ENCODE peak calls at places on chromosome 5, in ten cellular contexts. One of them, this sample, is unnamed.

GRCh38 chr5:61052870-61053269 is 107.9 kb downstream of the NDUFAF2 start:
- DNase-seq in NCI-H1417: no peak
- DNase-seq in C1 segment of cervical spinal cord: no peak
- DNase-seq in right atrium auricular region: no peak
- DNase-seq in caudate nucleus: no peak
- DNase-seq in T-helper 9 cell: no peak
- DNase-seq in amygdala: no peak
- DNase-seq in activated CD4-positive, CD25-positive, alpha-beta regulatory T cell treated with anti-CD3 and anti-CD28 coated beads, Interleukin-2, amount 50 U/mL, for 72 hours: no peak
- DNase-seq in activated T-cell treated with anti-CD3 and anti-CD28 coated beads for 1 hour: no peak
- DNase-seq in hippocampal formation: no peak
- DNase-seq in this sample: peak

GRCh38 chr5:78627766-78628165 is 20.8 kb downstream of the LHFPL2 start:
- DNase-seq in NCI-H1417: no peak
- DNase-seq in C1 segment of cervical spinal cord: no peak
- DNase-seq in right atrium auricular region: no peak
- DNase-seq in caudate nucleus: no peak
- DNase-seq in T-helper 9 cell: no peak
- DNase-seq in amygdala: no peak
- DNase-seq in activated CD4-positive, CD25-positive, alpha-beta regulatory T cell treated with anti-CD3 and anti-CD28 coated beads, Interleukin-2, amount 50 U/mL, for 72 hours: no peak
- DNase-seq in activated T-cell treated with anti-CD3 and anti-CD28 coated beads for 1 hour: no peak
- DNase-seq in hippocampal formation: no peak
- DNase-seq in this sample: peak

GRCh38 chr5:83554133-83554532 is 82.6 kb downstream of the VCAN start:
- DNase-seq in NCI-H1417: no peak
- DNase-seq in C1 segment of cervical spinal cord: no peak
- DNase-seq in right atrium auricular region: no peak
- DNase-seq in caudate nucleus: no peak
- DNase-seq in T-helper 9 cell: no peak
- DNase-seq in amygdala: no peak
- DNase-seq in activated CD4-positive, CD25-positive, alpha-beta regulatory T cell treated with anti-CD3 and anti-CD28 coated beads, Interleukin-2, amount 50 U/mL, for 72 hours: no peak
- DNase-seq in activated T-cell treated with anti-CD3 and anti-CD28 coated beads for 1 hour: no peak
- DNase-seq in hippocampal formation: no peak
- DNase-seq in this sample: no peak

GRCh38 chr5:68646142-68646541 is 430.6 kb downstream of the PIK3R1 start:
- DNase-seq in NCI-H1417: no peak
- DNase-seq in C1 segment of cervical spinal cord: no peak
- DNase-seq in right atrium auricular region: no peak
- DNase-seq in caudate nucleus: no peak
- DNase-seq in T-helper 9 cell: no peak
- DNase-seq in amygdala: no peak
- DNase-seq in activated CD4-positive, CD25-positive, alpha-beta regulatory T cell treated with anti-CD3 and anti-CD28 coated beads, Interleukin-2, amount 50 U/mL, for 72 hours: no peak
- DNase-seq in activated T-cell treated with anti-CD3 and anti-CD28 coated beads for 1 hour: no peak
- DNase-seq in hippocampal formation: no peak
- DNase-seq in this sample: no peak

GRCh38 chr5:55037046-55037771 is 13.2 kb downstream of the GZMK start:
- DNase-seq in NCI-H1417: no peak
- DNase-seq in C1 segment of cervical spinal cord: no peak
- DNase-seq in right atrium auricular region: no peak
- DNase-seq in caudate nucleus: no peak
- DNase-seq in T-helper 9 cell: no peak
- DNase-seq in amygdala: no peak
- DNase-seq in activated CD4-positive, CD25-positive, alpha-beta regulatory T cell treated with anti-CD3 and anti-CD28 coated beads, Interleukin-2, amount 50 U/mL, for 72 hours: peak
- DNase-seq in activated T-cell treated with anti-CD3 and anti-CD28 coated beads for 1 hour: peak
- DNase-seq in hippocampal formation: no peak
- DNase-seq in this sample: peak

GRCh38 chr5:108661590-108662219 is 86.0 kb upstream of the FER start:
- DNase-seq in NCI-H1417: no peak
- DNase-seq in C1 segment of cervical spinal cord: no peak
- DNase-seq in right atrium auricular region: no peak
- DNase-seq in caudate nucleus: no peak
- DNase-seq in T-helper 9 cell: no peak
- DNase-seq in amygdala: no peak
- DNase-seq in activated CD4-positive, CD25-positive, alpha-beta regulatory T cell treated with anti-CD3 and anti-CD28 coated beads, Interleukin-2, amount 50 U/mL, for 72 hours: no peak
- DNase-seq in activated T-cell treated with anti-CD3 and anti-CD28 coated beads for 1 hour: no peak
- DNase-seq in hippocampal formation: no peak
- DNase-seq in this sample: peak

GRCh38 chr5:2184563-2185540 is 302.1 kb upstream of the IRX4 start:
- DNase-seq in NCI-H1417: no peak
- DNase-seq in C1 segment of cervical spinal cord: no peak
- DNase-seq in right atrium auricular region: no peak
- DNase-seq in caudate nucleus: no peak
- DNase-seq in T-helper 9 cell: no peak
- DNase-seq in amygdala: no peak
- DNase-seq in activated CD4-positive, CD25-positive, alpha-beta regulatory T cell treated with anti-CD3 and anti-CD28 coated beads, Interleukin-2, amount 50 U/mL, for 72 hours: no peak
- DNase-seq in activated T-cell treated with anti-CD3 and anti-CD28 coated beads for 1 hour: no peak
- DNase-seq in hippocampal formation: no peak
- DNase-seq in this sample: no peak

GRCh38 chr5:152642880-152643279 is 237.8 kb upstream of the NMUR2 start:
- DNase-seq in NCI-H1417: no peak
- DNase-seq in C1 segment of cervical spinal cord: no peak
- DNase-seq in right atrium auricular region: no peak
- DNase-seq in caudate nucleus: no peak
- DNase-seq in T-helper 9 cell: no peak
- DNase-seq in amygdala: no peak
- DNase-seq in activated CD4-positive, CD25-positive, alpha-beta regulatory T cell treated with anti-CD3 and anti-CD28 coated beads, Interleukin-2, amount 50 U/mL, for 72 hours: no peak
- DNase-seq in activated T-cell treated with anti-CD3 and anti-CD28 coated beads for 1 hour: no peak
- DNase-seq in hippocampal formation: no peak
- DNase-seq in this sample: no peak

GRCh38 chr5:64958757-64959391 is 190.1 kb downstream of the CWC27 start:
- DNase-seq in NCI-H1417: no peak
- DNase-seq in C1 segment of cervical spinal cord: no peak
- DNase-seq in right atrium auricular region: no peak
- DNase-seq in caudate nucleus: no peak
- DNase-seq in T-helper 9 cell: no peak
- DNase-seq in amygdala: no peak
- DNase-seq in activated CD4-positive, CD25-positive, alpha-beta regulatory T cell treated with anti-CD3 and anti-CD28 coated beads, Interleukin-2, amount 50 U/mL, for 72 hours: no peak
- DNase-seq in activated T-cell treated with anti-CD3 and anti-CD28 coated beads for 1 hour: no peak
- DNase-seq in hippocampal formation: no peak
- DNase-seq in this sample: peak

GRCh38 chr5:76785493-76785892 is 33.3 kb upstream of the F2RL1 start:
- DNase-seq in NCI-H1417: no peak
- DNase-seq in C1 segment of cervical spinal cord: no peak
- DNase-seq in right atrium auricular region: no peak
- DNase-seq in caudate nucleus: no peak
- DNase-seq in T-helper 9 cell: no peak
- DNase-seq in amygdala: no peak
- DNase-seq in activated CD4-positive, CD25-positive, alpha-beta regulatory T cell treated with anti-CD3 and anti-CD28 coated beads, Interleukin-2, amount 50 U/mL, for 72 hours: no peak
- DNase-seq in activated T-cell treated with anti-CD3 and anti-CD28 coated beads for 1 hour: no peak
- DNase-seq in hippocampal formation: no peak
- DNase-seq in this sample: peak

GRCh38 chr5:61330341-61330878 is 1.6 kb upstream of the ZSWIM6 start:
- DNase-seq in NCI-H1417: peak
- DNase-seq in C1 segment of cervical spinal cord: no peak
- DNase-seq in right atrium auricular region: no peak
- DNase-seq in caudate nucleus: peak
- DNase-seq in T-helper 9 cell: no peak
- DNase-seq in amygdala: no peak
- DNase-seq in activated CD4-positive, CD25-positive, alpha-beta regulatory T cell treated with anti-CD3 and anti-CD28 coated beads, Interleukin-2, amount 50 U/mL, for 72 hours: no peak
- DNase-seq in activated T-cell treated with anti-CD3 and anti-CD28 coated beads for 1 hour: peak
- DNase-seq in hippocampal formation: peak
- DNase-seq in this sample: peak

GRCh38 chr5:72597456-72597948 is 90.3 kb upstream of the ZNF366 start:
- DNase-seq in NCI-H1417: no peak
- DNase-seq in C1 segment of cervical spinal cord: no peak
- DNase-seq in right atrium auricular region: no peak
- DNase-seq in caudate nucleus: no peak
- DNase-seq in T-helper 9 cell: no peak
- DNase-seq in amygdala: no peak
- DNase-seq in activated CD4-positive, CD25-positive, alpha-beta regulatory T cell treated with anti-CD3 and anti-CD28 coated beads, Interleukin-2, amount 50 U/mL, for 72 hours: no peak
- DNase-seq in activated T-cell treated with anti-CD3 and anti-CD28 coated beads for 1 hour: no peak
- DNase-seq in hippocampal formation: no peak
- DNase-seq in this sample: peak

GRCh38 chr5:131810510-131811249 is 13.9 kb upstream of the FNIP1 start:
- DNase-seq in NCI-H1417: no peak
- DNase-seq in C1 segment of cervical spinal cord: no peak
- DNase-seq in right atrium auricular region: no peak
- DNase-seq in caudate nucleus: no peak
- DNase-seq in T-helper 9 cell: no peak
- DNase-seq in amygdala: no peak
- DNase-seq in activated CD4-positive, CD25-positive, alpha-beta regulatory T cell treated with anti-CD3 and anti-CD28 coated beads, Interleukin-2, amount 50 U/mL, for 72 hours: no peak
- DNase-seq in activated T-cell treated with anti-CD3 and anti-CD28 coated beads for 1 hour: no peak
- DNase-seq in hippocampal formation: peak
- DNase-seq in this sample: peak

GRCh38 chr5:98564836-98565235 is 208.6 kb upstream of the RGMB start:
- DNase-seq in NCI-H1417: no peak
- DNase-seq in C1 segment of cervical spinal cord: no peak
- DNase-seq in right atrium auricular region: no peak
- DNase-seq in caudate nucleus: no peak
- DNase-seq in T-helper 9 cell: no peak
- DNase-seq in amygdala: no peak
- DNase-seq in activated CD4-positive, CD25-positive, alpha-beta regulatory T cell treated with anti-CD3 and anti-CD28 coated beads, Interleukin-2, amount 50 U/mL, for 72 hours: no peak
- DNase-seq in activated T-cell treated with anti-CD3 and anti-CD28 coated beads for 1 hour: no peak
- DNase-seq in hippocampal formation: no peak
- DNase-seq in this sample: no peak

GRCh38 chr5:40680741-40681350 is 1.1 kb downstream of the PTGER4 start:
- DNase-seq in NCI-H1417: no peak
- DNase-seq in C1 segment of cervical spinal cord: peak
- DNase-seq in right atrium auricular region: no peak
- DNase-seq in caudate nucleus: no peak
- DNase-seq in T-helper 9 cell: peak
- DNase-seq in amygdala: no peak
- DNase-seq in activated CD4-positive, CD25-positive, alpha-beta regulatory T cell treated with anti-CD3 and anti-CD28 coated beads, Interleukin-2, amount 50 U/mL, for 72 hours: peak
- DNase-seq in activated T-cell treated with anti-CD3 and anti-CD28 coated beads for 1 hour: peak
- DNase-seq in hippocampal formation: no peak
- DNase-seq in this sample: peak

GRCh38 chr5:174872271-174872670 is 147.9 kb downstream of the MSX2 start:
- DNase-seq in NCI-H1417: no peak
- DNase-seq in C1 segment of cervical spinal cord: no peak
- DNase-seq in right atrium auricular region: no peak
- DNase-seq in caudate nucleus: no peak
- DNase-seq in T-helper 9 cell: no peak
- DNase-seq in amygdala: no peak
- DNase-seq in activated CD4-positive, CD25-positive, alpha-beta regulatory T cell treated with anti-CD3 and anti-CD28 coated beads, Interleukin-2, amount 50 U/mL, for 72 hours: no peak
- DNase-seq in activated T-cell treated with anti-CD3 and anti-CD28 coated beads for 1 hour: no peak
- DNase-seq in hippocampal formation: no peak
- DNase-seq in this sample: peak

GRCh38 chr5:62385136-62385535 is 18.6 kb downstream of the DIMT1 start:
- DNase-seq in NCI-H1417: no peak
- DNase-seq in C1 segment of cervical spinal cord: no peak
- DNase-seq in right atrium auricular region: no peak
- DNase-seq in caudate nucleus: no peak
- DNase-seq in T-helper 9 cell: no peak
- DNase-seq in amygdala: no peak
- DNase-seq in activated CD4-positive, CD25-positive, alpha-beta regulatory T cell treated with anti-CD3 and anti-CD28 coated beads, Interleukin-2, amount 50 U/mL, for 72 hours: no peak
- DNase-seq in activated T-cell treated with anti-CD3 and anti-CD28 coated beads for 1 hour: no peak
- DNase-seq in hippocampal formation: no peak
- DNase-seq in this sample: no peak

GRCh38 chr5:172450861-172451695 is 3.2 kb downstream of the SH3PXD2B start:
- DNase-seq in NCI-H1417: no peak
- DNase-seq in C1 segment of cervical spinal cord: peak
- DNase-seq in right atrium auricular region: no peak
- DNase-seq in caudate nucleus: no peak
- DNase-seq in T-helper 9 cell: peak
- DNase-seq in amygdala: no peak
- DNase-seq in activated CD4-positive, CD25-positive, alpha-beta regulatory T cell treated with anti-CD3 and anti-CD28 coated beads, Interleukin-2, amount 50 U/mL, for 72 hours: peak
- DNase-seq in activated T-cell treated with anti-CD3 and anti-CD28 coated beads for 1 hour: peak
- DNase-seq in hippocampal formation: peak
- DNase-seq in this sample: peak

GRCh38 chr5:145449794-145450193 is 385.3 kb downstream of the PRELID2 start:
- DNase-seq in NCI-H1417: no peak
- DNase-seq in C1 segment of cervical spinal cord: no peak
- DNase-seq in right atrium auricular region: no peak
- DNase-seq in caudate nucleus: no peak
- DNase-seq in T-helper 9 cell: no peak
- DNase-seq in amygdala: no peak
- DNase-seq in activated CD4-positive, CD25-positive, alpha-beta regulatory T cell treated with anti-CD3 and anti-CD28 coated beads, Interleukin-2, amount 50 U/mL, for 72 hours: no peak
- DNase-seq in activated T-cell treated with anti-CD3 and anti-CD28 coated beads for 1 hour: no peak
- DNase-seq in hippocampal formation: peak
- DNase-seq in this sample: peak

GRCh38 chr5:179558912-179559279 is 8.5 kb downstream of the RUFY1 start:
- DNase-seq in NCI-H1417: peak
- DNase-seq in C1 segment of cervical spinal cord: peak
- DNase-seq in right atrium auricular region: no peak
- DNase-seq in caudate nucleus: peak
- DNase-seq in T-helper 9 cell: no peak
- DNase-seq in amygdala: no peak
- DNase-seq in activated CD4-positive, CD25-positive, alpha-beta regulatory T cell treated with anti-CD3 and anti-CD28 coated beads, Interleukin-2, amount 50 U/mL, for 72 hours: peak
- DNase-seq in activated T-cell treated with anti-CD3 and anti-CD28 coated beads for 1 hour: no peak
- DNase-seq in hippocampal formation: no peak
- DNase-seq in this sample: peak

GRCh38 chr5:81315336-81315735 is 13.9 kb downstream of the ZCCHC9 start:
- DNase-seq in NCI-H1417: no peak
- DNase-seq in C1 segment of cervical spinal cord: no peak
- DNase-seq in right atrium auricular region: no peak
- DNase-seq in caudate nucleus: no peak
- DNase-seq in T-helper 9 cell: no peak
- DNase-seq in amygdala: no peak
- DNase-seq in activated CD4-positive, CD25-positive, alpha-beta regulatory T cell treated with anti-CD3 and anti-CD28 coated beads, Interleukin-2, amount 50 U/mL, for 72 hours: no peak
- DNase-seq in activated T-cell treated with anti-CD3 and anti-CD28 coated beads for 1 hour: no peak
- DNase-seq in hippocampal formation: no peak
- DNase-seq in this sample: no peak

GRCh38 chr5:160197341-160198147 is 31.8 kb upstream of the FABP6 start:
- DNase-seq in NCI-H1417: no peak
- DNase-seq in C1 segment of cervical spinal cord: no peak
- DNase-seq in right atrium auricular region: no peak
- DNase-seq in caudate nucleus: no peak
- DNase-seq in T-helper 9 cell: no peak
- DNase-seq in amygdala: no peak
- DNase-seq in activated CD4-positive, CD25-positive, alpha-beta regulatory T cell treated with anti-CD3 and anti-CD28 coated beads, Interleukin-2, amount 50 U/mL, for 72 hours: no peak
- DNase-seq in activated T-cell treated with anti-CD3 and anti-CD28 coated beads for 1 hour: no peak
- DNase-seq in hippocampal formation: no peak
- DNase-seq in this sample: no peak

GRCh38 chr5:13325765-13326164 is 618.7 kb downstream of the DNAH5 start:
- DNase-seq in NCI-H1417: no peak
- DNase-seq in C1 segment of cervical spinal cord: no peak
- DNase-seq in right atrium auricular region: no peak
- DNase-seq in caudate nucleus: no peak
- DNase-seq in T-helper 9 cell: no peak
- DNase-seq in amygdala: no peak
- DNase-seq in activated CD4-positive, CD25-positive, alpha-beta regulatory T cell treated with anti-CD3 and anti-CD28 coated beads, Interleukin-2, amount 50 U/mL, for 72 hours: no peak
- DNase-seq in activated T-cell treated with anti-CD3 and anti-CD28 coated beads for 1 hour: no peak
- DNase-seq in hippocampal formation: no peak
- DNase-seq in this sample: peak

GRCh38 chr5:127876384-127876783 is 173.2 kb downstream of the CCDC192 start:
- DNase-seq in NCI-H1417: no peak
- DNase-seq in C1 segment of cervical spinal cord: no peak
- DNase-seq in right atrium auricular region: no peak
- DNase-seq in caudate nucleus: no peak
- DNase-seq in T-helper 9 cell: no peak
- DNase-seq in amygdala: no peak
- DNase-seq in activated CD4-positive, CD25-positive, alpha-beta regulatory T cell treated with anti-CD3 and anti-CD28 coated beads, Interleukin-2, amount 50 U/mL, for 72 hours: no peak
- DNase-seq in activated T-cell treated with anti-CD3 and anti-CD28 coated beads for 1 hour: no peak
- DNase-seq in hippocampal formation: no peak
- DNase-seq in this sample: peak

GRCh38 chr5:74530316-74530917 is 110.1 kb downstream of the ENC1 start:
- DNase-seq in NCI-H1417: no peak
- DNase-seq in C1 segment of cervical spinal cord: no peak
- DNase-seq in right atrium auricular region: no peak
- DNase-seq in caudate nucleus: no peak
- DNase-seq in T-helper 9 cell: no peak
- DNase-seq in amygdala: no peak
- DNase-seq in activated CD4-positive, CD25-positive, alpha-beta regulatory T cell treated with anti-CD3 and anti-CD28 coated beads, Interleukin-2, amount 50 U/mL, for 72 hours: no peak
- DNase-seq in activated T-cell treated with anti-CD3 and anti-CD28 coated beads for 1 hour: no peak
- DNase-seq in hippocampal formation: no peak
- DNase-seq in this sample: no peak

GRCh38 chr5:44774279-44774880 is 34.4 kb upstream of the MRPS30 start:
- DNase-seq in NCI-H1417: peak
- DNase-seq in C1 segment of cervical spinal cord: no peak
- DNase-seq in right atrium auricular region: no peak
- DNase-seq in caudate nucleus: no peak
- DNase-seq in T-helper 9 cell: no peak
- DNase-seq in amygdala: no peak
- DNase-seq in activated CD4-positive, CD25-positive, alpha-beta regulatory T cell treated with anti-CD3 and anti-CD28 coated beads, Interleukin-2, amount 50 U/mL, for 72 hours: no peak
- DNase-seq in activated T-cell treated with anti-CD3 and anti-CD28 coated beads for 1 hour: no peak
- DNase-seq in hippocampal formation: no peak
- DNase-seq in this sample: peak

GRCh38 chr5:149203896-149204544 is 62.7 kb downstream of the ABLIM3 start:
- DNase-seq in NCI-H1417: no peak
- DNase-seq in C1 segment of cervical spinal cord: no peak
- DNase-seq in right atrium auricular region: no peak
- DNase-seq in caudate nucleus: no peak
- DNase-seq in T-helper 9 cell: no peak
- DNase-seq in amygdala: no peak
- DNase-seq in activated CD4-positive, CD25-positive, alpha-beta regulatory T cell treated with anti-CD3 and anti-CD28 coated beads, Interleukin-2, amount 50 U/mL, for 72 hours: no peak
- DNase-seq in activated T-cell treated with anti-CD3 and anti-CD28 coated beads for 1 hour: no peak
- DNase-seq in hippocampal formation: no peak
- DNase-seq in this sample: peak

GRCh38 chr5:107466233-107466769 is 204.4 kb downstream of the EFNA5 start:
- DNase-seq in NCI-H1417: no peak
- DNase-seq in C1 segment of cervical spinal cord: no peak
- DNase-seq in right atrium auricular region: no peak
- DNase-seq in caudate nucleus: peak
- DNase-seq in T-helper 9 cell: no peak
- DNase-seq in amygdala: no peak
- DNase-seq in activated CD4-positive, CD25-positive, alpha-beta regulatory T cell treated with anti-CD3 and anti-CD28 coated beads, Interleukin-2, amount 50 U/mL, for 72 hours: no peak
- DNase-seq in activated T-cell treated with anti-CD3 and anti-CD28 coated beads for 1 hour: no peak
- DNase-seq in hippocampal formation: no peak
- DNase-seq in this sample: peak

This sample was measured in LHCN-M2.